ENCODE peak calls at places on chromosome 5, in four cellular contexts. T, K, Y and I are unnamed samples. For H3K27me3, the result is how much of the 10 kb centered on the place peaks cover.

GRCh38 chr5:139494256-139494655 is 11.7 kb upstream of the STING1 start:
- DNase-seq in Y (no peak), T (no peak), K (no peak), I (no peak)

GRCh38 chr5:147803941-147804717 is 21.6 kb upstream of the JAKMIP2 start:
- DNase-seq in Y (peak), T (no peak), K (no peak), I (no peak)

GRCh38 chr5:159515909-159516415 is 185.7 kb upstream of the IL12B start:
- DNase-seq in T (peak), K (peak), Y (peak), I (peak)

GRCh38 chr5:93600409-93601052 is 17.5 kb downstream of the NR2F1 start:
- DNase-seq in T (no peak), Y (peak), K (no peak), I (no peak)

GRCh38 chr5:5883116-5883515 is 460.6 kb downstream of the ICE1 start:
- DNase-seq in Y (no peak), T (no peak), K (no peak), I (no peak)

GRCh38 chr5:55509768-55510522 is 24.8 kb downstream of the PLPP1 start:
- DNase-seq in Y (peak), K (no peak), T (no peak), I (no peak)

GRCh38 chr5:38827525-38827924 is 18.3 kb upstream of the OSMR start:
- DNase-seq in Y (peak), K (no peak), T (no peak), I (no peak)

GRCh38 chr5:586751-587285 is 25.3 kb upstream of the CEP72 start:
- DNase-seq in T (no peak), K (no peak), Y (no peak), I (peak)

GRCh38 chr5:120779674-120780073 is 315.6 kb downstream of the PRR16 start:
- DNase-seq in K (no peak), Y (peak), T (no peak), I (no peak)

GRCh38 chr5:133848306-133848924 is 120.0 kb downstream of the C5orf15 start:
- DNase-seq in T (no peak), Y (no peak), K (peak), I (no peak)

GRCh38 chr5:59665086-59665831 is 228.3 kb downstream of the PDE4D start:
- DNase-seq in K (no peak), T (no peak), Y (peak), I (no peak)

GRCh38 chr5:59749782-59750520 is 143.6 kb downstream of the PDE4D start:
- DNase-seq in K (no peak), T (no peak), Y (no peak), I (no peak)

GRCh38 chr5:179605026-179605833 is 18.2 kb downstream of the HNRNPH1 start:
- DNase-seq in T (no peak), Y (peak), K (no peak), I (no peak)

GRCh38 chr5:103259705-103260355 is 1.3 kb downstream of the MACIR start:
- DNase-seq in K (no peak), T (no peak), Y (peak), I (no peak)

GRCh38 chr5:93280518-93280917 is 300.5 kb downstream of the NR2F1-AS1 start:
- DNase-seq in T (no peak), Y (no peak), K (no peak), I (no peak)

GRCh38 chr5:175590471-175590881 is 67.4 kb upstream of the HRH2 start:
- DNase-seq in K (no peak), T (no peak), Y (peak), I (no peak)

GRCh38 chr5:119470851-119471451 is 18.7 kb downstream of the HSD17B4 start:
- DNase-seq in Y (peak), K (no peak), T (no peak), I (no peak)

GRCh38 chr5:109451161-109451560 is 41.4 kb upstream of the PJA2 start:
- DNase-seq in K (peak), Y (no peak), T (peak), I (no peak)

GRCh38 chr5:134247825-134248224 is 22.0 kb upstream of the PPP2CA start:
- DNase-seq in T (no peak), Y (no peak), K (no peak), I (no peak)

GRCh38 chr5:98969400-98969799 is 40.6 kb upstream of the CHD1 start:
- DNase-seq in Y (no peak), K (no peak), T (no peak), I (no peak)

GRCh38 chr5:179165421-179166170 is 105.4 kb downstream of the ZNF354C start:
- DNase-seq in Y (no peak), K (no peak), T (no peak), I (no peak)

GRCh38 chr5:54869691-54870090 is 115.7 kb downstream of the ESM1 start:
- DNase-seq in Y (no peak), K (no peak), T (no peak), I (no peak)

GRCh38 chr5:36621985-36622384 is 15.6 kb downstream of the SLC1A3 start:
- DNase-seq in Y (no peak), K (no peak), T (no peak), I (no peak)

GRCh38 chr5:36623832-36624231 is 17.4 kb downstream of the SLC1A3 start:
- DNase-seq in Y (no peak), K (no peak), T (no peak), I (no peak)

GRCh38 chr5:36614657-36615308 is 8.4 kb downstream of the SLC1A3 start:
- DNase-seq in K (no peak), T (no peak), Y (no peak), I (no peak)

GRCh38 chr5:36613771-36614656 is 7.6 kb downstream of the SLC1A3 start:
- DNase-seq in Y (no peak), T (no peak), K (no peak), I (no peak)

DNA sequence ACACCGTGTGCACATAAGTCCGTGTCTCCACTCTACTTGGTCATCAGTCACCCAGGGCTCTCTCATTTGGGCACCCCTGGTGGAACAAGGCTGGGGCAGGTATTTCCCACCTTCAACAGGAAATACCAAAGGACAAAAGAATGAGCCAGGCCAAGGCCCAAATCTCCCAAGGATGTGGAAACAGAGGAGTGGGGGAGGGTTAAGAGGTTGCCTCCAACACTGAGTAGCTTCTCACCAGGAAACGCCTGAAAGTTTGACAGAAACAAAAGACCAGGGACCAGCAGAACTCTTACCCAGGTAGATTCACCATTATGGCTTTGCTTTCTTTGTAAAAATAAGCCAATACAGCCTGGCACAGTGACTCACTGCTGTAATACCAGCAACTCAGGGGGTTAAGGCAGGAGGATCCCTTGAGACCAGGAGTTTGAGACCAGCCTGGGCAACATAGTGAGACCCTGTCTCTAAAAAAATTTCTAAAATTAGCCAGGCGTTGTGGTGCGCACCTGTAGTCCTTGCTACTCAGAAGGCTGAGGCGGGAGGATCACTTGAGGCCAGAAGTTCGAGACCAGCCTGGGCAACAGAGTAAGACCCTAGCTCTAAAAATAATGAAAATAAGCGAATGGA is 12.7 kb downstream of the SLC1A3 start:
- DNase-seq in T (no peak), Y (no peak), K (no peak), I (no peak)
- H3K4me3 ChIP-seq in T (no peak), Y (no peak), K (no peak), I (no peak)

GRCh38 chr5:7540806-7541205 is 144.9 kb downstream of the ADCY2 start:
- DNase-seq in Y (no peak), K (no peak), T (no peak), I (no peak)

GRCh38 chr5:7541898-7542297 is 146.0 kb downstream of the ADCY2 start:
- DNase-seq in Y (no peak), T (no peak), K (no peak), I (no peak)

GRCh38 chr5:7548576-7548975 is 152.6 kb downstream of the ADCY2 start:
- DNase-seq in Y (no peak), T (no peak), K (no peak), I (no peak)

DNA sequence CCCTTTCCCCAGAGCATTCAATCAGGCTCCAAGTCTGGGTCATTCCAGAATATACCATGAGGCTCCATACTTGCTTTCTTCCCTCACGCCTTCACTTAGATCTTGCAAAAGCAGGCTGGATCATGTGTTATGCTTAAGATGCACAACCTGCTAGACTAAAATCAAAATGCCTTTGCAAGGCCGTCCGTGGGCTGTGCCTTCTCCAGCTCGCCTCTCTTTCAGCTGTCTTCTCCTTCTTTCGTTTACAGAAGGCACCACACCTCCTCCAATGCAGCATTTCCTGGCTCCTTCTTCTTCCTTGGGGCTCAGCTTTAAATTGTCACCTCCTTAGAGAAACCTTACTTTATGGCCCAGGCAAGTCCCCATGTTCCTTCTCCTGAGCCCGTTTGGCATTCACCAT is 150.6 kb downstream of the ADCY2 start:
- DNase-seq in K (no peak), T (no peak), Y (no peak), I (no peak)
- H3K27me3 ChIP-seq in K (under half), T (under half), Y (under half), I (under half)

GRCh38 chr5:20694121-20694520 is 706.1 kb upstream of the CDH18 start:
- DNase-seq in Y (no peak), T (no peak), K (no peak), I (no peak)
- H3K4me3 ChIP-seq in Y (no peak), T (no peak), K (no peak), I (no peak)

GRCh38 chr5:173308226-173308625 is 20.0 kb downstream of the STC2 start:
- DNase-seq in T (no peak), K (no peak), Y (no peak), I (no peak)
- H3K27me3 ChIP-seq in T (under half), K (under half), Y (under half), I (under half)

GRCh38 chr5:161548472-161549094 is 2.1 kb upstream of the GABRB2 start:
- DNase-seq in K (no peak), T (no peak), Y (no peak), I (no peak)

GRCh38 chr5:161546463-161547301 is at the start of gene GABRB2:
- DNase-seq in Y (peak), T (peak), K (no peak), I (no peak)

GRCh38 chr5:161545701-161546462 is 643 bp downstream of the GABRB2 start:
- DNase-seq in T (no peak), K (no peak), Y (no peak), I (no peak)

GRCh38 chr5:161547573-161548471 is 1.3 kb upstream of the GABRB2 start:
- DNase-seq in T (peak), Y (no peak), K (no peak), I (no peak)

GRCh38 chr5:161549106-161549505 is 2.6 kb upstream of the GABRB2 start:
- DNase-seq in Y (no peak), K (no peak), T (no peak), I (no peak)
- H3K4me3 ChIP-seq in Y (no peak), K (peak), T (no peak), I (peak)

DNA sequence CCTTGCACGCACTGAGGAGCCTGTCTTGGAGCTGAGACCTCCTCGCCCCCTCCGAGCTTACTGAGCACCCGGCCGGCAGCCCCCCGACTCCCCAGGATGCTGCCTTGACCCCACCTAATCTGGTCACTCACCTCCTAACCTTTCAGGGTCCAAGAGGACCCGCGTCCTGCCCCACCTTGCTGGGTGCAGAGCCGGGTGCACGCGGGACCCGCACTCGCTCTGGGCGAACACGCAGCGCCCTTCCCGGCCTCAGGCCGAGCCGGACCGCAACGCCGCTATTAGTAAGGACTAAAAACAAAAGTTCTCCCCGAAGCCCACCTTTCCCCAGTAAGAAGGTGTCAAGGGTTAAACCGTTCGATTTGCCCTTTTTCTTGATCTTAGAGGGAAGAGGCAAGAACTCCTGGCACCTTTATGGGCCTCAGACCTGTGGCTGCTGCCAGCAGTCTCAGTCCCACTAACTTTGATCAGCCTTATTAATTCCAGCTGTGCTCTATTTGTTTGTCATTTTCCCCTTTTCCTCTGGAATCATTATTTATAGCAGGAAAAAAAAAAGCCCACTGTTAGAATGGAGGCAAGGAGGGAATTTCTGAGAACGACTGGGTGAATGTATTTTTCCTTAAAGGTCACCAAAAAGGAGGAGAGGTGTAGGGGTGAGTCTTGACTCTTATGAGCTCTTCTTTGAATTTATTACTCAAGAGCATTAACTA is 10.5 kb downstream of the IRX2 start:
- DNase-seq in Y (no peak), T (no peak), K (no peak), I (no peak)
- H3K27me3 ChIP-seq in Y (under half), T (half or more), K (under half), I (under half)

GRCh38 chr5:156051972-156052371 is 275.0 kb upstream of the SGCD start:
- DNase-seq in T (no peak), Y (no peak), K (no peak), I (no peak)
- H3K4me3 ChIP-seq in T (no peak), Y (no peak), K (no peak), I (no peak)

GRCh38 chr5:150189728-150190502 is at the start of gene SLC6A7:
- DNase-seq in Y (no peak), K (no peak), T (no peak), I (no peak)
- H3K27me3 ChIP-seq in Y (half or more), K (under half), T (under half), I (under half)